ENCODE peak calls at places on chromosome 13, in six cellular contexts. S is Jurkat, Clone E6-1; K is heart right ventricle; U is fibroblast of mammary gland; L is AG04449; I is lung microvascular endothelial cell. M is an unnamed sample.

GRCh38 chr13:90553167-90553566 is 794.3 kb upstream of the MIR17HG start:
- DNase-seq in S (no peak), K (no peak), U (no peak), L (no peak), I (no peak), M (no peak)

GRCh38 chr13:87884874-87885273 is 213.7 kb downstream of the SLITRK5 start:
- DNase-seq in S (no peak), K (no peak), U (peak), L (no peak), I (no peak), M (peak)

GRCh38 chr13:43489168-43489730 is 297.5 kb downstream of the ENOX1 start:
- DNase-seq in S (peak), K (peak), U (no peak), L (no peak), I (no peak), M (no peak)

GRCh38 chr13:47184311-47184710 is 287.5 kb upstream of the HTR2A start:
- DNase-seq in S (no peak), K (no peak), U (peak), L (no peak), I (no peak), M (no peak)

GRCh38 chr13:40922437-40923040 is 96.6 kb downstream of the ELF1 start:
- DNase-seq in S (no peak), K (peak), U (no peak), L (no peak), I (no peak), M (no peak)

GRCh38 chr13:90770334-90770733 is 577.2 kb upstream of the MIR17HG start:
- DNase-seq in S (no peak), K (no peak), U (no peak), L (no peak), I (no peak), M (no peak)

GRCh38 chr13:40777166-40777956 is 6.4 kb upstream of the MRPS31 start:
- DNase-seq in S (peak), K (peak), U (peak), L (no peak), I (peak), M (peak)

GRCh38 chr13:51252954-51253531 is 30.8 kb downstream of the FAM124A start:
- DNase-seq in S (no peak), K (no peak), U (no peak), L (no peak), I (peak), M (no peak)

GRCh38 chr13:89199138-89199537 is 1528.0 kb downstream of the SLITRK5 start:
- DNase-seq in S (no peak), K (no peak), U (no peak), L (no peak), I (no peak), M (peak)

GRCh38 chr13:50574731-50575130 is 268.8 kb downstream of the DLEU7 start:
- DNase-seq in S (no peak), K (no peak), U (peak), L (peak), I (no peak), M (no peak)

GRCh38 chr13:97911311-97912138 is 42.0 kb upstream of the IPO5 start:
- DNase-seq in S (no peak), K (no peak), U (peak), L (no peak), I (peak), M (peak)

GRCh38 chr13:48896312-48896711 is 79.4 kb upstream of the FNDC3A start:
- DNase-seq in S (no peak), K (no peak), U (peak), L (no peak), I (no peak), M (peak)

GRCh38 chr13:40146586-40147240 is 491.3 kb downstream of the COG6 start:
- DNase-seq in S (no peak), K (no peak), U (no peak), L (no peak), I (no peak), M (peak)

GRCh38 chr13:46866150-46866549 is 30.7 kb downstream of the HTR2A start:
- DNase-seq in S (peak), K (no peak), U (peak), L (no peak), I (peak), M (peak)

GRCh38 chr13:49297338-49297737 is 49.6 kb downstream of the CDADC1 start:
- DNase-seq in S (no peak), K (no peak), U (no peak), L (no peak), I (no peak), M (no peak)

M was measured in bronchial epithelial cell.